ENCODE peak calls at places on chromosomes 16 and 17, in five cellular contexts. One of them, this sample, is unnamed.

GRCh38 chr16:67537636-67538591 is 9.3 kb downstream of the RIPOR1 start:
- DNase-seq in foreskin fibroblast: no peak
- DNase-seq in thyroid gland: peak
- DNase-seq in endodermal cell: peak
- DNase-seq in AG04449: no peak
- DNase-seq in this sample: peak

GRCh38 chr16:15607700-15608396 is 35.1 kb downstream of the MARF1 start:
- DNase-seq in thyroid gland: no peak
- DNase-seq in foreskin fibroblast: peak
- DNase-seq in AG04449: no peak
- DNase-seq in endodermal cell: no peak
- DNase-seq in this sample: no peak

GRCh38 chr17:74037320-74037719 is 166.2 kb upstream of the RPL38 start:
- DNase-seq in AG04449: no peak
- DNase-seq in endodermal cell: peak
- DNase-seq in foreskin fibroblast: no peak
- DNase-seq in thyroid gland: peak
- DNase-seq in this sample: no peak

GRCh38 chr17:60141111-60142018 is 8.4 kb upstream of the CA4 start:
- DNase-seq in thyroid gland: no peak
- DNase-seq in endodermal cell: peak
- DNase-seq in foreskin fibroblast: peak
- DNase-seq in AG04449: no peak
- DNase-seq in this sample: no peak

GRCh38 chr16:12061336-12062055 is 85.0 kb downstream of the SNX29 start:
- DNase-seq in AG04449: no peak
- DNase-seq in thyroid gland: peak
- DNase-seq in foreskin fibroblast: no peak
- DNase-seq in endodermal cell: no peak
- DNase-seq in this sample: no peak

GRCh38 chr17:75032896-75033294 is 13.9 kb downstream of the ATP5PD start:
- DNase-seq in foreskin fibroblast: peak
- DNase-seq in AG04449: no peak
- DNase-seq in endodermal cell: peak
- DNase-seq in thyroid gland: peak
- DNase-seq in this sample: no peak

GRCh38 chr17:43360376-43360738 is 38.4 kb upstream of the ARL4D start:
- DNase-seq in AG04449: no peak
- DNase-seq in thyroid gland: peak
- DNase-seq in endodermal cell: no peak
- DNase-seq in foreskin fibroblast: peak
- DNase-seq in this sample: no peak

GRCh38 chr17:77184474-77184873 is 43.7 kb downstream of the SEC14L1 start:
- DNase-seq in AG04449: no peak
- DNase-seq in foreskin fibroblast: peak
- DNase-seq in endodermal cell: no peak
- DNase-seq in thyroid gland: no peak
- DNase-seq in this sample: no peak

GRCh38 chr16:13093676-13094075 is 192.3 kb downstream of the SHISA9 start:
- DNase-seq in endodermal cell: peak
- DNase-seq in thyroid gland: no peak
- DNase-seq in foreskin fibroblast: peak
- DNase-seq in AG04449: no peak
- DNase-seq in this sample: no peak

GRCh38 chr16:80122155-80122554 is 418.6 kb upstream of the DYNLRB2 start:
- DNase-seq in AG04449: no peak
- DNase-seq in foreskin fibroblast: no peak
- DNase-seq in endodermal cell: no peak
- DNase-seq in thyroid gland: no peak
- DNase-seq in this sample: no peak

GRCh38 chr17:56185905-56186783 is 32.9 kb downstream of the ANKFN1 start:
- DNase-seq in foreskin fibroblast: peak
- DNase-seq in AG04449: no peak
- DNase-seq in endodermal cell: no peak
- DNase-seq in thyroid gland: no peak
- DNase-seq in this sample: no peak

GRCh38 chr17:45900136-45900535 is 5.8 kb downstream of the MAPT start:
- DNase-seq in endodermal cell: no peak
- DNase-seq in thyroid gland: no peak
- DNase-seq in AG04449: no peak
- DNase-seq in foreskin fibroblast: no peak
- DNase-seq in this sample: no peak

GRCh38 chr17:80124351-80124981 is 22.5 kb downstream of the EIF4A3 start:
- DNase-seq in thyroid gland: peak
- DNase-seq in endodermal cell: peak
- DNase-seq in AG04449: no peak
- DNase-seq in foreskin fibroblast: peak
- DNase-seq in this sample: peak

GRCh38 chr16:81709369-81709900 is 69.7 kb upstream of the PLCG2 start:
- DNase-seq in foreskin fibroblast: no peak
- DNase-seq in AG04449: no peak
- DNase-seq in thyroid gland: no peak
- DNase-seq in endodermal cell: no peak
- DNase-seq in this sample: no peak

GRCh38 chr16:29862383-29862883 is 593 bp downstream of the CDIPT start:
- DNase-seq in thyroid gland: peak
- DNase-seq in endodermal cell: no peak
- DNase-seq in foreskin fibroblast: no peak
- DNase-seq in AG04449: no peak
- DNase-seq in this sample: no peak
- TF ChIP-seq CTCF in thyroid gland: no peak
- TF ChIP-seq CTCF in endodermal cell: no peak
- TF ChIP-seq CTCF in foreskin fibroblast: peak
- TF ChIP-seq CTCF in AG04449: peak
- TF ChIP-seq CTCF in this sample: no peak

GRCh38 chr17:15249487-15249886 is 15.6 kb downstream of the PMP22 start:
- DNase-seq in AG04449: no peak
- DNase-seq in thyroid gland: no peak
- DNase-seq in endodermal cell: peak
- DNase-seq in foreskin fibroblast: no peak
- DNase-seq in this sample: no peak

GRCh38 chr17:15250459-15250858 is 14.7 kb downstream of the PMP22 start:
- DNase-seq in AG04449: no peak
- DNase-seq in endodermal cell: no peak
- DNase-seq in thyroid gland: no peak
- DNase-seq in foreskin fibroblast: no peak
- DNase-seq in this sample: no peak

DNA sequence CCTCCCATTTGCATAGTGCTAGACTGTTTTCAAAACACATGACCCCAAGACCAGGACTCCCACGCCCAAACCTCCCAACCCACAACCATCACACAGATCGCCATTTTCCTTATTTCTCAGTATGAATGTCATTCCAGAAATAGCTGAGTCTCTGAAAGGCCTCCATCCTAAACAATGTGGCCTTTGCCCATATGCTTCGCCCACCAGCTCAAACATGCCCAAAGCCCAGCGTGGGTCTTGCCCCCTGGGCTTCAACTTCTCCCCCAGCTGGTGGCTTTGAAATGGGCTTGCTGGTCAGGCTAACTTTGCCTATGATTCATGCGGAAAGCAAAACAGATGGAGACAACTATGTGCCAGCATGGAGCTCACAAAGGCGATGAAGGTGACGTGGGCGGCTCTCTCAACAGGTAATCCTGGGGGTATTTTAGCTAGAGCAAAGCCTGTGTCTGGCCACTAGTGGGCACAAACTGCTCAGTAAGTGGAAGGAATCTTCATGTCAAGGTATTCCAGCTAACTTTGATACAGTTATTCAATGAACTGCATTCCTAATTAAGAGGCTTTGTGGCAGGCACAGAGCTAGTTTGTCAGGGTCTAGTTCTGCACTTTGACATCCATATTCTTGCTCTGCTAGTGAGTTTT is 17.1 kb downstream of the PMP22 start:
- DNase-seq in foreskin fibroblast: no peak
- DNase-seq in AG04449: no peak
- DNase-seq in endodermal cell: peak
- DNase-seq in thyroid gland: peak
- DNase-seq in this sample: no peak
- TF ChIP-seq CTCF in foreskin fibroblast: peak
- TF ChIP-seq CTCF in AG04449: peak
- TF ChIP-seq CTCF in endodermal cell: peak
- TF ChIP-seq CTCF in thyroid gland: no peak
- TF ChIP-seq CTCF in this sample: peak

GRCh38 chr16:86048882-86049585 is 150.1 kb downstream of the IRF8 start:
- DNase-seq in foreskin fibroblast: no peak
- DNase-seq in thyroid gland: no peak
- DNase-seq in endodermal cell: peak
- DNase-seq in AG04449: no peak
- DNase-seq in this sample: no peak
- TF ChIP-seq CTCF in foreskin fibroblast: no peak
- TF ChIP-seq CTCF in thyroid gland: no peak
- TF ChIP-seq CTCF in endodermal cell: peak
- TF ChIP-seq CTCF in AG04449: no peak
- TF ChIP-seq CTCF in this sample: no peak

GRCh38 chr17:14886200-14886739 is 378.9 kb downstream of the PMP22 start:
- DNase-seq in AG04449: no peak
- DNase-seq in endodermal cell: peak
- DNase-seq in thyroid gland: no peak
- DNase-seq in foreskin fibroblast: no peak
- DNase-seq in this sample: no peak
- TF ChIP-seq CTCF in AG04449: no peak
- TF ChIP-seq CTCF in endodermal cell: peak
- TF ChIP-seq CTCF in thyroid gland: no peak
- TF ChIP-seq CTCF in foreskin fibroblast: peak
- TF ChIP-seq CTCF in this sample: peak

GRCh38 chr16:87707097-87707496 is 58.7 kb downstream of the KLHDC4 start:
- DNase-seq in endodermal cell: peak
- DNase-seq in foreskin fibroblast: no peak
- DNase-seq in AG04449: no peak
- DNase-seq in thyroid gland: no peak
- DNase-seq in this sample: no peak
- TF ChIP-seq CTCF in endodermal cell: peak
- TF ChIP-seq CTCF in foreskin fibroblast: no peak
- TF ChIP-seq CTCF in AG04449: no peak
- TF ChIP-seq CTCF in thyroid gland: no peak
- TF ChIP-seq CTCF in this sample: no peak

GRCh38 chr16:77581706-77582105 is 140.6 kb upstream of the NUDT7 start:
- DNase-seq in AG04449: no peak
- DNase-seq in foreskin fibroblast: no peak
- DNase-seq in endodermal cell: no peak
- DNase-seq in thyroid gland: no peak
- DNase-seq in this sample: no peak

GRCh38 chr16:77585379-77585778 is 136.9 kb upstream of the NUDT7 start:
- DNase-seq in AG04449: no peak
- DNase-seq in endodermal cell: no peak
- DNase-seq in foreskin fibroblast: no peak
- DNase-seq in thyroid gland: no peak
- DNase-seq in this sample: no peak

GRCh38 chr16:77585852-77586251 is 136.5 kb upstream of the NUDT7 start:
- DNase-seq in foreskin fibroblast: no peak
- DNase-seq in endodermal cell: no peak
- DNase-seq in AG04449: no peak
- DNase-seq in thyroid gland: no peak
- DNase-seq in this sample: no peak

GRCh38 chr16:77584205-77584859 is 138.0 kb upstream of the NUDT7 start:
- DNase-seq in AG04449: peak
- DNase-seq in endodermal cell: peak
- DNase-seq in foreskin fibroblast: peak
- DNase-seq in thyroid gland: peak
- DNase-seq in this sample: peak

GRCh38 chr16:77582956-77583355 is 139.4 kb upstream of the NUDT7 start:
- DNase-seq in endodermal cell: no peak
- DNase-seq in foreskin fibroblast: no peak
- DNase-seq in thyroid gland: peak
- DNase-seq in AG04449: no peak
- DNase-seq in this sample: no peak
- TF ChIP-seq CTCF in endodermal cell: no peak
- TF ChIP-seq CTCF in foreskin fibroblast: no peak
- TF ChIP-seq CTCF in thyroid gland: no peak
- TF ChIP-seq CTCF in AG04449: no peak
- TF ChIP-seq CTCF in this sample: no peak

GRCh38 chr16:1428511-1428910 is 2.4 kb upstream of the PERCC1 start:
- DNase-seq in endodermal cell: peak
- DNase-seq in foreskin fibroblast: no peak
- DNase-seq in AG04449: no peak
- DNase-seq in thyroid gland: no peak
- DNase-seq in this sample: no peak
- TF ChIP-seq CTCF in endodermal cell: peak
- TF ChIP-seq CTCF in foreskin fibroblast: peak
- TF ChIP-seq CTCF in AG04449: peak
- TF ChIP-seq CTCF in thyroid gland: no peak
- TF ChIP-seq CTCF in this sample: no peak

DNA sequence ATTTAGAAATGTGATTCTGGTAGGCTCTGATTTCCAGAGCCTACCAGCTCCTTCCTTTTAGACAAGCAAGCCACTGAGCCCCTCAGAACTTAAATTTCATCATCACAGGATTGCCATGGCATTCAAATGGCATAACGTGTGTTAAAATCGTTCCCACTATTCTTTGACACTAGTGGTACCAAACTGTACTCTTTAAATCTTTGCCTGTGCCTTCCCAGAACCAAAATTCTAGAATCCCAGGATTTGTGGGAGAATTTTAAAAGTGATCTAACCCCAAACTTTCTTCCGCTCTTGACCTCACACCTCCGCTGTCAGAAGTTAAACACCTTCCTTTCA is 287 bp upstream of the INTS2 start:
- DNase-seq in AG04449: no peak
- DNase-seq in thyroid gland: no peak
- DNase-seq in foreskin fibroblast: no peak
- DNase-seq in endodermal cell: no peak
- DNase-seq in this sample: no peak
- TF ChIP-seq CTCF in AG04449: no peak
- TF ChIP-seq CTCF in thyroid gland: no peak
- TF ChIP-seq CTCF in foreskin fibroblast: no peak
- TF ChIP-seq CTCF in endodermal cell: no peak
- TF ChIP-seq CTCF in this sample: no peak

DNA sequence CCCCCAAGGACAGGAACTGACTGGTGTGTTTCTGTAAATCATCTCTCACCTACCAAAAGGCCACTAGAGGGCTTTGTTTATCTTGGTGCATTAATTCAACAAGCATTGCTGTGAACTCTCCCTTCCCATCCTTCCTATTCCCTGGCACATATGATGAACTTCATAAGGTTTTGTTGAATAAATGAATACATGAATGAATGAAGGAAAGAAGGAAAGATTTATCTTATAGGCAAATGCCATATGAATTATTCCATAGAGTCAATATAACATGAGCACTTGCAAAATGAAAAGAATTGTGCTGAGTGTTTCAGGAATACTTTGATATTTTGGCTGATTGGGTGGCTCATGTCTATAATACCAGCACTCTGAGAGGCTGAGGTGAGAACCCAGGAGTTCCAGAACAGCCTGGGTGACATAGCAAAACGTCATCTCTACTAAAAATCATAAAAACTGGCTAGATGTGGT is 4.3 kb downstream of the SPDYE4 start:
- DNase-seq in thyroid gland: no peak
- DNase-seq in endodermal cell: no peak
- DNase-seq in AG04449: no peak
- DNase-seq in foreskin fibroblast: peak
- DNase-seq in this sample: no peak
- TF ChIP-seq CTCF in thyroid gland: no peak
- TF ChIP-seq CTCF in endodermal cell: peak
- TF ChIP-seq CTCF in AG04449: peak
- TF ChIP-seq CTCF in foreskin fibroblast: peak
- TF ChIP-seq CTCF in this sample: peak